ENCODE peak calls at places on chromosomes 3 and 15, in eight cellular contexts. M, A, L, J, H, O, U and Q are unnamed samples.

GRCh38 chr3:140205598-140205997 is 270.6 kb downstream of the CLSTN2 start:
- DNase-seq in M (no peak), A (no peak), L (no peak), J (no peak), H (no peak), O (no peak), U (no peak), Q (peak; percentile 73)

GRCh38 chr15:72536506-72536905 is 62.4 kb downstream of the ARIH1 start:
- DNase-seq in M (no peak), A (no peak), L (no peak), J (no peak), H (no peak), O (no peak), U (no peak), Q (no peak)

GRCh38 chr15:68781766-68782588 is 38.7 kb downstream of the ANP32A start:
- DNase-seq in M (no peak), A (no peak), L (no peak), J (no peak), H (no peak), O (peak; percentile 48), U (no peak), Q (no peak)

GRCh38 chr3:192887047-192887446 is 30.6 kb downstream of the MB21D2 start:
- DNase-seq in M (no peak), A (no peak), L (no peak), J (no peak), H (no peak), O (no peak), U (no peak), Q (no peak)

GRCh38 chr3:172591876-172592771 is 68.9 kb upstream of the TNFSF10 start:
- DNase-seq in M (no peak), A (no peak), L (no peak), J (peak; percentile 37), H (no peak), O (no peak), U (no peak), Q (no peak)

GRCh38 chr3:3259181-3259580 is 79.7 kb upstream of the CRBN start:
- DNase-seq in M (no peak), A (no peak), L (no peak), J (no peak), H (no peak), O (no peak), U (no peak), Q (no peak)

GRCh38 chr3:46091046-46091445 is 63.8 kb upstream of the XCR1 start:
- DNase-seq in M (no peak), A (no peak), L (no peak), J (no peak), H (no peak), O (no peak), U (no peak), Q (no peak)

GRCh38 chr3:121724130-121724529 is 25.4 kb downstream of the GOLGB1 start:
- DNase-seq in M (no peak), A (no peak), L (no peak), J (no peak), H (no peak), O (no peak), U (no peak), Q (no peak)

GRCh38 chr3:47961815-47962606 is 54.2 kb downstream of the MAP4 start:
- DNase-seq in M (no peak), A (no peak), L (no peak), J (no peak), H (peak; percentile 19), O (peak; percentile 10), U (no peak), Q (peak; percentile 20)

GRCh38 chr3:182533394-182533793 is 259.9 kb upstream of the ATP11B start:
- DNase-seq in M (no peak), A (no peak), L (peak; percentile 73), J (no peak), H (peak; percentile 8), O (no peak), U (no peak), Q (peak; percentile 48)

GRCh38 chr3:155745795-155746550 is 1.1 kb upstream of the PLCH1 start:
- DNase-seq in M (no peak), A (no peak), L (peak; percentile 38), J (no peak), H (no peak), O (peak; percentile 25), U (peak; percentile 54), Q (peak; percentile 24)

GRCh38 chr15:35479423-35479822 is 66.5 kb downstream of the DPH6 start:
- DNase-seq in M (no peak), A (no peak), L (no peak), J (no peak), H (no peak), O (no peak), U (no peak), Q (no peak)

GRCh38 chr15:79366691-79367090 is 55.8 kb downstream of the TMED3 start:
- DNase-seq in M (no peak), A (no peak), L (no peak), J (no peak), H (no peak), O (no peak), U (no peak), Q (no peak)

GRCh38 chr3:138914870-138915502 is 32.0 kb downstream of the FOXL2 start:
- DNase-seq in M (peak; percentile 45), A (no peak), L (no peak), J (no peak), H (no peak), O (no peak), U (no peak), Q (no peak)

GRCh38 chr3:76403556-76403955 is 618.2 kb upstream of the ZNF717 start:
- DNase-seq in M (peak; percentile 10), A (no peak), L (no peak), J (no peak), H (no peak), O (no peak), U (no peak), Q (no peak)

GRCh38 chr3:58291671-58292338 is 14.2 kb upstream of the RPP14 start:
- DNase-seq in M (no peak), A (no peak), L (no peak), J (no peak), H (no peak), O (no peak), U (no peak), Q (no peak)

GRCh38 chr15:99546436-99547100 is 19.2 kb upstream of the MEF2A start:
- DNase-seq in M (no peak), A (no peak), L (no peak), J (no peak), H (no peak), O (no peak), U (no peak), Q (no peak)